ENCODE peak calls at places on chromosomes 4 and X, in five cellular contexts. One of them, this sample, is unnamed.

GRCh38 chrX:112510629-112511028 is 169.1 kb downstream of the LHFPL1 start:
- DNase-seq in T follicular helper cell: no peak
- DNase-seq in K562: no peak
- DNase-seq in HCEC 1CT: no peak
- DNase-seq in A172: no peak
- DNase-seq in this sample: no peak

GRCh38 chr4:55561884-55562283 is 15.2 kb upstream of the CLOCK start:
- DNase-seq in K562: no peak
- DNase-seq in T follicular helper cell: no peak
- DNase-seq in HCEC 1CT: no peak
- DNase-seq in A172: no peak
- DNase-seq in this sample: no peak

GRCh38 chr4:80610845-80611244 is 275.3 kb downstream of the CFAP299 start:
- DNase-seq in A172: peak
- DNase-seq in HCEC 1CT: peak
- DNase-seq in K562: no peak
- DNase-seq in T follicular helper cell: no peak
- DNase-seq in this sample: no peak

GRCh38 chr4:81069706-81070331 is 39.3 kb downstream of the BMP3 start:
- DNase-seq in T follicular helper cell: peak
- DNase-seq in HCEC 1CT: peak
- DNase-seq in A172: peak
- DNase-seq in K562: peak
- DNase-seq in this sample: no peak

GRCh38 chrX:53317365-53318069 is 36.1 kb upstream of the IQSEC2 start:
- DNase-seq in T follicular helper cell: peak
- DNase-seq in HCEC 1CT: peak
- DNase-seq in A172: peak
- DNase-seq in K562: peak
- DNase-seq in this sample: no peak

GRCh38 chrX:101260435-101260834 is 30.7 kb downstream of the TAF7L start:
- DNase-seq in T follicular helper cell: no peak
- DNase-seq in A172: no peak
- DNase-seq in HCEC 1CT: peak
- DNase-seq in K562: peak
- DNase-seq in this sample: no peak

GRCh38 chr4:33649015-33649414 is 2595.3 kb downstream of the ARAP2 start:
- DNase-seq in HCEC 1CT: peak
- DNase-seq in K562: peak
- DNase-seq in T follicular helper cell: no peak
- DNase-seq in A172: peak
- DNase-seq in this sample: no peak

GRCh38 chr4:5730436-5730835 is 19.4 kb downstream of the EVC start:
- DNase-seq in K562: no peak
- DNase-seq in T follicular helper cell: no peak
- DNase-seq in HCEC 1CT: no peak
- DNase-seq in A172: no peak
- DNase-seq in this sample: peak

GRCh38 chrX:8084023-8084422 is 87.0 kb downstream of the VCX2 start:
- DNase-seq in T follicular helper cell: no peak
- DNase-seq in K562: no peak
- DNase-seq in A172: peak
- DNase-seq in HCEC 1CT: no peak
- DNase-seq in this sample: no peak

GRCh38 chr4:6010789-6011188 is 7.4 kb downstream of the C4orf50 start:
- DNase-seq in A172: no peak
- DNase-seq in HCEC 1CT: no peak
- DNase-seq in T follicular helper cell: no peak
- DNase-seq in K562: no peak
- DNase-seq in this sample: no peak

GRCh38 chr4:165439981-165440380 is 61.2 kb downstream of the CPE start:
- DNase-seq in A172: peak
- DNase-seq in HCEC 1CT: no peak
- DNase-seq in K562: no peak
- DNase-seq in T follicular helper cell: no peak
- DNase-seq in this sample: no peak

GRCh38 chrX:1361910-1362309 is 25.3 kb downstream of the IL3RA start:
- DNase-seq in A172: no peak
- DNase-seq in T follicular helper cell: no peak
- DNase-seq in K562: no peak
- DNase-seq in HCEC 1CT: no peak
- DNase-seq in this sample: no peak

GRCh38 chrX:15724911-15725310 is 13.2 kb upstream of the CA5B start:
- DNase-seq in A172: no peak
- DNase-seq in K562: no peak
- DNase-seq in HCEC 1CT: no peak
- DNase-seq in T follicular helper cell: no peak
- DNase-seq in this sample: no peak

GRCh38 chr4:110049951-110050925 is 137.6 kb downstream of the EGF start:
- DNase-seq in T follicular helper cell: peak
- DNase-seq in HCEC 1CT: peak
- DNase-seq in K562: peak
- DNase-seq in A172: peak
- DNase-seq in this sample: no peak

GRCh38 chr4:159137176-159137575 is 34.3 kb downstream of the RAPGEF2 start:
- DNase-seq in T follicular helper cell: no peak
- DNase-seq in HCEC 1CT: no peak
- DNase-seq in K562: no peak
- DNase-seq in A172: no peak
- DNase-seq in this sample: no peak

GRCh38 chrX:52261463-52262194 is 76.9 kb downstream of the MAGED4 start:
- DNase-seq in A172: peak
- DNase-seq in T follicular helper cell: peak
- DNase-seq in K562: peak
- DNase-seq in HCEC 1CT: peak
- DNase-seq in this sample: peak

GRCh38 chr4:7831330-7831729 is 108.3 kb downstream of the AFAP1 start:
- DNase-seq in T follicular helper cell: no peak
- DNase-seq in K562: peak
- DNase-seq in A172: peak
- DNase-seq in HCEC 1CT: peak
- DNase-seq in this sample: peak

GRCh38 chr4:184408711-184409081 is 65.7 kb downstream of the IRF2 start:
- DNase-seq in K562: no peak
- DNase-seq in A172: no peak
- DNase-seq in T follicular helper cell: no peak
- DNase-seq in HCEC 1CT: no peak
- DNase-seq in this sample: peak

GRCh38 chrX:9622128-9622527 is 143.5 kb downstream of the GPR143 start:
- DNase-seq in HCEC 1CT: no peak
- DNase-seq in T follicular helper cell: no peak
- DNase-seq in A172: no peak
- DNase-seq in K562: no peak
- DNase-seq in this sample: no peak

GRCh38 chrX:104195013-104195412 is 28.8 kb downstream of the FAM199X start:
- DNase-seq in A172: no peak
- DNase-seq in K562: no peak
- DNase-seq in T follicular helper cell: no peak
- DNase-seq in HCEC 1CT: no peak
- DNase-seq in this sample: no peak

GRCh38 chrX:13721371-13721770 is 13.0 kb downstream of the TRAPPC2 start:
- DNase-seq in A172: no peak
- DNase-seq in K562: no peak
- DNase-seq in T follicular helper cell: no peak
- DNase-seq in HCEC 1CT: peak
- DNase-seq in this sample: no peak

GRCh38 chrX:69024931-69025330 is 140.3 kb downstream of the PJA1 start:
- DNase-seq in A172: no peak
- DNase-seq in HCEC 1CT: no peak
- DNase-seq in T follicular helper cell: no peak
- DNase-seq in K562: no peak
- DNase-seq in this sample: no peak

GRCh38 chr4:38669233-38669632 is 5.2 kb downstream of the KLF3 start:
- DNase-seq in A172: no peak
- DNase-seq in HCEC 1CT: no peak
- DNase-seq in T follicular helper cell: no peak
- DNase-seq in K562: peak
- DNase-seq in this sample: no peak

GRCh38 chrX:151697537-151697936 is 2.3 kb downstream of the PRRG3 start:
- DNase-seq in HCEC 1CT: no peak
- DNase-seq in K562: no peak
- DNase-seq in T follicular helper cell: no peak
- DNase-seq in A172: peak
- DNase-seq in this sample: no peak

GRCh38 chr4:19752600-19752999 is 499.1 kb upstream of the SLIT2 start:
- DNase-seq in A172: no peak
- DNase-seq in T follicular helper cell: no peak
- DNase-seq in K562: no peak
- DNase-seq in HCEC 1CT: no peak
- DNase-seq in this sample: no peak

GRCh38 chrX:40011483-40012038 is 86.2 kb downstream of the BCOR start:
- DNase-seq in A172: no peak
- DNase-seq in K562: no peak
- DNase-seq in HCEC 1CT: no peak
- DNase-seq in T follicular helper cell: no peak
- DNase-seq in this sample: no peak

GRCh38 chrX:47278684-47279083 is 45.9 kb downstream of the USP11 start:
- DNase-seq in T follicular helper cell: no peak
- DNase-seq in HCEC 1CT: peak
- DNase-seq in K562: no peak
- DNase-seq in A172: no peak
- DNase-seq in this sample: no peak

GRCh38 chr4:113368056-113368455 is 318.6 kb downstream of the ANK2 start:
- DNase-seq in T follicular helper cell: no peak
- DNase-seq in HCEC 1CT: peak
- DNase-seq in K562: no peak
- DNase-seq in A172: no peak
- DNase-seq in this sample: no peak

GRCh38 chr4:141548791-141549190 is 87.6 kb upstream of the IL15 start:
- DNase-seq in T follicular helper cell: no peak
- DNase-seq in HCEC 1CT: peak
- DNase-seq in K562: no peak
- DNase-seq in A172: no peak
- DNase-seq in this sample: no peak

GRCh38 chrX:23883737-23884354 is 23.9 kb downstream of the APOO start:
- DNase-seq in HCEC 1CT: peak
- DNase-seq in A172: peak
- DNase-seq in K562: peak
- DNase-seq in T follicular helper cell: no peak
- DNase-seq in this sample: no peak

GRCh38 chr4:169283114-169283509 is 12.4 kb upstream of the SH3RF1 start:
- DNase-seq in HCEC 1CT: peak
- DNase-seq in T follicular helper cell: no peak
- DNase-seq in K562: no peak
- DNase-seq in A172: peak
- DNase-seq in this sample: no peak

GRCh38 chr4:93502991-93503390 is 325.6 kb upstream of the ATOH1 start:
- DNase-seq in HCEC 1CT: no peak
- DNase-seq in T follicular helper cell: no peak
- DNase-seq in K562: no peak
- DNase-seq in A172: no peak
- DNase-seq in this sample: no peak

GRCh38 chr4:154361450-154361849 is 130.1 kb downstream of the DCHS2 start:
- DNase-seq in K562: no peak
- DNase-seq in T follicular helper cell: no peak
- DNase-seq in HCEC 1CT: no peak
- DNase-seq in A172: no peak
- DNase-seq in this sample: no peak